ENCODE peak calls at places on chromosomes 16 and 17, in six cellular contexts. One of them, this sample, is unnamed.

GRCh38 chr17:42198897-42199296 is 4.6 kb upstream of the GHDC start:
- DNase-seq in GM10248: no peak
- DNase-seq in fibroblast of pulmonary artery: no peak
- DNase-seq in uterus: no peak
- DNase-seq in mucosa of descending colon: no peak
- DNase-seq in pancreas: no peak
- DNase-seq in this sample: no peak

GRCh38 chr16:72122308-72122707 is 28.7 kb downstream of the DHX38 start:
- DNase-seq in GM10248: no peak
- DNase-seq in fibroblast of pulmonary artery: no peak
- DNase-seq in uterus: no peak
- DNase-seq in mucosa of descending colon: no peak
- DNase-seq in pancreas: no peak
- DNase-seq in this sample: no peak

GRCh38 chr16:80620656-80621605 is 80.1 kb downstream of the DYNLRB2 start:
- DNase-seq in GM10248: no peak
- DNase-seq in fibroblast of pulmonary artery: no peak
- DNase-seq in uterus: no peak
- DNase-seq in mucosa of descending colon: no peak
- DNase-seq in pancreas: no peak
- DNase-seq in this sample: no peak

GRCh38 chr17:83007504-83008475 is 71.6 kb upstream of the METRNL start:
- DNase-seq in GM10248: no peak
- DNase-seq in fibroblast of pulmonary artery: no peak
- DNase-seq in uterus: no peak
- DNase-seq in mucosa of descending colon: no peak
- DNase-seq in pancreas: no peak
- DNase-seq in this sample: peak

GRCh38 chr16:1909661-1910231 is 8.5 kb downstream of the HS3ST6 start:
- DNase-seq in GM10248: no peak
- DNase-seq in fibroblast of pulmonary artery: no peak
- DNase-seq in uterus: no peak
- DNase-seq in mucosa of descending colon: peak
- DNase-seq in pancreas: no peak
- DNase-seq in this sample: peak

GRCh38 chr17:58756246-58757161 is 850 bp downstream of the PPM1E start:
- DNase-seq in GM10248: peak
- DNase-seq in fibroblast of pulmonary artery: peak
- DNase-seq in uterus: no peak
- DNase-seq in mucosa of descending colon: no peak
- DNase-seq in pancreas: no peak
- DNase-seq in this sample: no peak

GRCh38 chr17:76391200-76391715 is 6.8 kb downstream of the SPHK1 start:
- DNase-seq in GM10248: no peak
- DNase-seq in fibroblast of pulmonary artery: no peak
- DNase-seq in uterus: no peak
- DNase-seq in mucosa of descending colon: no peak
- DNase-seq in pancreas: no peak
- DNase-seq in this sample: no peak

GRCh38 chr17:34487616-34488015 is 91.8 kb upstream of the TMEM132E start:
- DNase-seq in GM10248: no peak
- DNase-seq in fibroblast of pulmonary artery: no peak
- DNase-seq in uterus: no peak
- DNase-seq in mucosa of descending colon: no peak
- DNase-seq in pancreas: no peak
- DNase-seq in this sample: no peak

GRCh38 chr17:42016952-42017865 is at the start of gene DNAJC7:
- DNase-seq in GM10248: peak
- DNase-seq in fibroblast of pulmonary artery: peak
- DNase-seq in uterus: peak
- DNase-seq in mucosa of descending colon: peak
- DNase-seq in pancreas: peak
- DNase-seq in this sample: peak

GRCh38 chr17:70976447-70976846 is 807.1 kb downstream of the KCNJ2 start:
- DNase-seq in GM10248: no peak
- DNase-seq in fibroblast of pulmonary artery: no peak
- DNase-seq in uterus: no peak
- DNase-seq in mucosa of descending colon: no peak
- DNase-seq in pancreas: no peak
- DNase-seq in this sample: no peak

GRCh38 chr16:24488045-24488444 is 51.3 kb upstream of the RBBP6 start:
- DNase-seq in GM10248: no peak
- DNase-seq in fibroblast of pulmonary artery: no peak
- DNase-seq in uterus: no peak
- DNase-seq in mucosa of descending colon: no peak
- DNase-seq in pancreas: no peak
- DNase-seq in this sample: no peak

GRCh38 chr17:8630227-8630801 is at the start of gene MYH10:
- DNase-seq in GM10248: no peak
- DNase-seq in fibroblast of pulmonary artery: no peak
- DNase-seq in uterus: peak
- DNase-seq in mucosa of descending colon: peak
- DNase-seq in pancreas: peak
- DNase-seq in this sample: no peak

DNA sequence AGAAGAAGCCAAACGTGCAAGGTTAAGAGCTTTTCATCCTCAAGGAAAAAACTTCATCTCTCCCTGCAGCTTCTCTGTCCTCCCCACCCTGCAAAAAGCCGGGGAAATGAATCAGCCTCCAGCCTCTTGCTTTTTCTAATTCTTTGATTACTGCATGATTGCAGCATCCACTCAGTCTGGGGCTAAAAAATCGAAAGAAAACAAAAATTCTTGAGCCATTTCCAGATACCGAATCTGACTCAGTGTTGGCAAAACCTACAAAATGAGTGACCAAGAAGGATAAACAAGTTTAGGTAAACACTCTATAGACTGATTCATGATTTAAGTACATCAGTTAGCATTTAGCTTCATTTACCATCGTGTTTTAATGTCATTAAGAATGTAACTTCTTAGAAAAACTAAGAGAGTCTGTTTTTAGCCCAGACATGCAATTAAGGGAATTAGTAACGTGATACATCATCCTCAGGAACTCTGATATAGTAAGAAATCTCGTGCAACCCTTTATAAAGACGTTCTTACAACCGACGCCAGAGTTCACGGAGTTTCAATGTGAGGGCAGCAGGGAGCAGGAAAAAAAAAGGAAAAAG is 287.3 kb upstream of the FOXF1 start:
- DNase-seq in GM10248: no peak
- DNase-seq in fibroblast of pulmonary artery: peak
- DNase-seq in uterus: no peak
- DNase-seq in mucosa of descending colon: no peak
- DNase-seq in pancreas: no peak
- DNase-seq in this sample: no peak
- TF ChIP-seq CTCF in GM10248: no peak
- TF ChIP-seq CTCF in fibroblast of pulmonary artery: no peak
- TF ChIP-seq CTCF in uterus: no peak
- TF ChIP-seq CTCF in mucosa of descending colon: no peak
- TF ChIP-seq CTCF in pancreas: no peak
- TF ChIP-seq CTCF in this sample: no peak

GRCh38 chr16:67398546-67399217 is 5.4 kb upstream of the TPPP3 start:
- DNase-seq in GM10248: no peak
- DNase-seq in fibroblast of pulmonary artery: no peak
- DNase-seq in uterus: no peak
- DNase-seq in mucosa of descending colon: no peak
- DNase-seq in pancreas: no peak
- DNase-seq in this sample: no peak

GRCh38 chr16:67400901-67401300 is 7.6 kb upstream of the TPPP3 start:
- DNase-seq in GM10248: no peak
- DNase-seq in fibroblast of pulmonary artery: no peak
- DNase-seq in uterus: no peak
- DNase-seq in mucosa of descending colon: no peak
- DNase-seq in pancreas: no peak
- DNase-seq in this sample: no peak

GRCh38 chr16:67397812-67398545 is 4.7 kb upstream of the TPPP3 start:
- DNase-seq in GM10248: no peak
- DNase-seq in fibroblast of pulmonary artery: no peak
- DNase-seq in uterus: no peak
- DNase-seq in mucosa of descending colon: no peak
- DNase-seq in pancreas: no peak
- DNase-seq in this sample: no peak

GRCh38 chr16:67399218-67399733 is 6.0 kb upstream of the TPPP3 start:
- DNase-seq in GM10248: peak
- DNase-seq in fibroblast of pulmonary artery: no peak
- DNase-seq in uterus: no peak
- DNase-seq in mucosa of descending colon: peak
- DNase-seq in pancreas: peak
- DNase-seq in this sample: no peak

GRCh38 chr16:67399749-67400704 is 6.7 kb upstream of the TPPP3 start:
- DNase-seq in GM10248: peak
- DNase-seq in fibroblast of pulmonary artery: no peak
- DNase-seq in uterus: no peak
- DNase-seq in mucosa of descending colon: no peak
- DNase-seq in pancreas: no peak
- DNase-seq in this sample: no peak
- TF ChIP-seq CTCF in GM10248: no peak
- TF ChIP-seq CTCF in fibroblast of pulmonary artery: no peak
- TF ChIP-seq CTCF in uterus: no peak
- TF ChIP-seq CTCF in mucosa of descending colon: no peak
- TF ChIP-seq CTCF in pancreas: no peak
- TF ChIP-seq CTCF in this sample: no peak

DNA sequence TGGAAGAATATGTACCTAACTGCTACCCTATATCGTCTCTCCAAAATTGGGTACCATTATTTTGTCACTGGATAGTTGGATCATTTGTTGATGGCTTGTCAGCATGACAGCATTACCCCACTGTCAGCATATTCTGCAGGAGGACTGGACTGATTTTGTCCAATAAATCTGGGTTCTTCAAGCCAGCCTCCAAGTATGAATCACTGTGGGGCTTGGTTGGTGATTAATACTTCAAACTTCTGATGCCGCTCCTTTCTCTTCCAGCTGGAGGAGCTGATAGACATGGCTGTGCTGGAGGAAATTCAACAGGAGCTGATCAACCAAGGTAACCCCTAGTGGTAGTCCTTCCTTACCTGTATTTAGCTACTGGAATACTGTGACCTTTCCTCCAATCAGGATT is 2.5 kb downstream of the RPAIN start:
- DNase-seq in GM10248: no peak
- DNase-seq in fibroblast of pulmonary artery: peak
- DNase-seq in uterus: no peak
- DNase-seq in mucosa of descending colon: no peak
- DNase-seq in pancreas: no peak
- DNase-seq in this sample: no peak
- TF ChIP-seq CTCF in GM10248: no peak
- TF ChIP-seq CTCF in fibroblast of pulmonary artery: no peak
- TF ChIP-seq CTCF in uterus: no peak
- TF ChIP-seq CTCF in mucosa of descending colon: no peak
- TF ChIP-seq CTCF in pancreas: no peak
- TF ChIP-seq CTCF in this sample: no peak

GRCh38 chr16:28204211-28204610 is 7.6 kb downstream of the XPO6 start:
- DNase-seq in GM10248: no peak
- DNase-seq in fibroblast of pulmonary artery: no peak
- DNase-seq in uterus: no peak
- DNase-seq in mucosa of descending colon: no peak
- DNase-seq in pancreas: no peak
- DNase-seq in this sample: no peak

GRCh38 chr16:28205117-28205899 is 6.5 kb downstream of the XPO6 start:
- DNase-seq in GM10248: no peak
- DNase-seq in fibroblast of pulmonary artery: no peak
- DNase-seq in uterus: no peak
- DNase-seq in mucosa of descending colon: no peak
- DNase-seq in pancreas: no peak
- DNase-seq in this sample: no peak

GRCh38 chr16:28204622-28205021 is 7.1 kb downstream of the XPO6 start:
- DNase-seq in GM10248: no peak
- DNase-seq in fibroblast of pulmonary artery: no peak
- DNase-seq in uterus: no peak
- DNase-seq in mucosa of descending colon: no peak
- DNase-seq in pancreas: no peak
- DNase-seq in this sample: no peak

GRCh38 chr16:28200661-28201060 is 11.1 kb downstream of the XPO6 start:
- DNase-seq in GM10248: no peak
- DNase-seq in fibroblast of pulmonary artery: no peak
- DNase-seq in uterus: no peak
- DNase-seq in mucosa of descending colon: no peak
- DNase-seq in pancreas: no peak
- DNase-seq in this sample: no peak

DNA sequence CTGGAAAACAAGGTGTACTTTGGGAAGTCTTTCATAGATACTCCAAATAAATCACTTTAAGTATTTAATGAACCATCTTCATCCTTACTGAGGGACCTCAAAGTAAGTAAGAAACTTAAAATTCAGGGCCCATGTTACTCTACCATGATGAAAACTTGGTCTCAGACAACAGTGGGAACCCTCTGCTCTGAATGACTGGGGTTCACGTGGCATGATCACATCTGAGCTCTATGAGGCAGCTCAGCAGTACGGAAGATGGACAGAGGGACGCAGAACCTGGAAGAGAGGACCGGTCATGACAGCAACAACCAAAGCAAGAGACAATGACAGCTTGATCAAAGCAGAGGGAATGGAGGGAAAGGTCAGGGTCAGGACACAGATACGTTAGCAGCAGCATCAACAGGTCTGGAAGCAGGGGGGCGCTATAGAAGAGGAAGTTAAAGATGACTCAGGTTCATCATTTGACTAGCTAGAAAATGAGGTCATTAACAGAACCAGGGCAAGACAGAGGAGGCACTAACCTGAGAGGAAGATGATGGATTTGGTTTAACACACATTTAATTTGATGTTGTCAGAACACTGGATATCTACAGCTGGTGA is 9.5 kb downstream of the XPO6 start:
- DNase-seq in GM10248: peak
- DNase-seq in fibroblast of pulmonary artery: no peak
- DNase-seq in uterus: no peak
- DNase-seq in mucosa of descending colon: no peak
- DNase-seq in pancreas: no peak
- DNase-seq in this sample: no peak
- TF ChIP-seq CTCF in GM10248: peak
- TF ChIP-seq CTCF in fibroblast of pulmonary artery: no peak
- TF ChIP-seq CTCF in uterus: no peak
- TF ChIP-seq CTCF in mucosa of descending colon: no peak
- TF ChIP-seq CTCF in pancreas: no peak
- TF ChIP-seq CTCF in this sample: no peak

This sample was measured in D721Med.